ENCODE peak calls at places on chromosome 1, in five cellular contexts. One of them, this sample, is unnamed.

GRCh38 chr1:161127649-161128048 is 4.8 kb downstream of the DEDD start:
- DNase-seq in OCI-M1: no peak
- DNase-seq in cardiac fibroblast: no peak
- DNase-seq in NK-92 treated with Interleukin-12 subunit alpha and Interleukin-12 subunit beta, amount 100 ng/mL, for 24 hours: no peak
- DNase-seq in NCI-H1105: no peak
- DNase-seq in this sample: peak; percentile 77

GRCh38 chr1:115536279-115536816 is 105.4 kb upstream of the VANGL1 start:
- DNase-seq in cardiac fibroblast: no peak
- DNase-seq in NK-92 treated with Interleukin-12 subunit alpha and Interleukin-12 subunit beta, amount 100 ng/mL, for 24 hours: no peak
- DNase-seq in OCI-M1: no peak
- DNase-seq in NCI-H1105: no peak
- DNase-seq in this sample: no peak

GRCh38 chr1:27604579-27605299 is 795 bp upstream of the AHDC1 start:
- DNase-seq in NK-92 treated with Interleukin-12 subunit alpha and Interleukin-12 subunit beta, amount 100 ng/mL, for 24 hours: no peak
- DNase-seq in NCI-H1105: no peak
- DNase-seq in cardiac fibroblast: no peak
- DNase-seq in OCI-M1: peak; percentile 22
- DNase-seq in this sample: no peak

GRCh38 chr1:30034627-30035521 is 688.5 kb downstream of the MATN1 start:
- DNase-seq in NCI-H1105: peak; percentile 68
- DNase-seq in NK-92 treated with Interleukin-12 subunit alpha and Interleukin-12 subunit beta, amount 100 ng/mL, for 24 hours: no peak
- DNase-seq in OCI-M1: no peak
- DNase-seq in cardiac fibroblast: peak; percentile 7
- DNase-seq in this sample: no peak

GRCh38 chr1:10225573-10225972 is 15.2 kb downstream of the KIF1B start:
- DNase-seq in NCI-H1105: no peak
- DNase-seq in OCI-M1: no peak
- DNase-seq in NK-92 treated with Interleukin-12 subunit alpha and Interleukin-12 subunit beta, amount 100 ng/mL, for 24 hours: no peak
- DNase-seq in cardiac fibroblast: no peak
- DNase-seq in this sample: no peak

GRCh38 chr1:163372576-163372975 is 50.8 kb downstream of the NUF2 start:
- DNase-seq in OCI-M1: no peak
- DNase-seq in cardiac fibroblast: no peak
- DNase-seq in NCI-H1105: no peak
- DNase-seq in NK-92 treated with Interleukin-12 subunit alpha and Interleukin-12 subunit beta, amount 100 ng/mL, for 24 hours: no peak
- DNase-seq in this sample: no peak

GRCh38 chr1:100720751-100721150 is 1.2 kb downstream of the VCAM1 start:
- DNase-seq in NK-92 treated with Interleukin-12 subunit alpha and Interleukin-12 subunit beta, amount 100 ng/mL, for 24 hours: no peak
- DNase-seq in OCI-M1: no peak
- DNase-seq in cardiac fibroblast: no peak
- DNase-seq in NCI-H1105: no peak
- DNase-seq in this sample: no peak

GRCh38 chr1:245843101-245843500 is 664.0 kb downstream of the SMYD3 start:
- DNase-seq in NCI-H1105: no peak
- DNase-seq in NK-92 treated with Interleukin-12 subunit alpha and Interleukin-12 subunit beta, amount 100 ng/mL, for 24 hours: no peak
- DNase-seq in OCI-M1: no peak
- DNase-seq in cardiac fibroblast: no peak
- DNase-seq in this sample: no peak

GRCh38 chr1:225866061-225866844 is 15.9 kb downstream of the TMEM63A start:
- DNase-seq in NCI-H1105: no peak
- DNase-seq in cardiac fibroblast: peak; percentile 74
- DNase-seq in NK-92 treated with Interleukin-12 subunit alpha and Interleukin-12 subunit beta, amount 100 ng/mL, for 24 hours: peak; percentile 13
- DNase-seq in OCI-M1: peak; percentile 74
- DNase-seq in this sample: peak; percentile 91

GRCh38 chr1:100145116-100145515 is 12.2 kb downstream of the TRMT13 start:
- DNase-seq in NK-92 treated with Interleukin-12 subunit alpha and Interleukin-12 subunit beta, amount 100 ng/mL, for 24 hours: no peak
- DNase-seq in NCI-H1105: no peak
- DNase-seq in cardiac fibroblast: no peak
- DNase-seq in OCI-M1: no peak
- DNase-seq in this sample: no peak

This sample was measured in MV-4-11.